ENCODE peak calls at places on chromosomes 5 and 9, in seven cellular contexts. W, X, U, R, F, M and Z are unnamed samples.

GRCh38 chr5:168254013-168254693 is 37.3 kb upstream of the WWC1 start:
- DNase-seq in W (no peak), X (no peak), U (no peak), R (no peak), F (no peak), M (no peak), Z (no peak)

GRCh38 chr5:90878081-90878480 is 319.5 kb downstream of the ADGRV1 start:
- DNase-seq in W (peak), X (no peak), U (no peak), R (no peak), F (no peak), M (no peak), Z (no peak)

GRCh38 chr5:2740051-2740848 is 11.2 kb downstream of the IRX2 start:
- DNase-seq in W (no peak), X (no peak), U (peak), R (peak), F (no peak), M (no peak), Z (no peak)

GRCh38 chr5:96662725-96663513 is 743 bp downstream of the CAST start:
- DNase-seq in W (peak), X (peak), U (peak), R (peak), F (peak), M (peak), Z (no peak)

GRCh38 chr5:142104491-142104890 is 4.1 kb upstream of the NDFIP1 start:
- DNase-seq in W (no peak), X (no peak), U (no peak), R (no peak), F (no peak), M (no peak), Z (no peak)

GRCh38 chr9:93108301-93109041 is 12.5 kb downstream of the CARD19 start:
- DNase-seq in W (no peak), X (peak), U (peak), R (no peak), F (no peak), M (no peak), Z (no peak)

GRCh38 chr5:179825655-179826182 is 5.0 kb downstream of the SQSTM1 start:
- DNase-seq in W (no peak), X (no peak), U (no peak), R (no peak), F (no peak), M (peak), Z (no peak)

GRCh38 chr5:156922207-156922792 is 40.7 kb downstream of the TIMD4 start:
- DNase-seq in W (no peak), X (no peak), U (no peak), R (no peak), F (no peak), M (no peak), Z (no peak)

GRCh38 chr5:2780421-2781171 is 29.1 kb upstream of the IRX2 start:
- DNase-seq in W (no peak), X (no peak), U (peak), R (peak), F (no peak), M (no peak), Z (no peak)

GRCh38 chr9:99003308-99003707 is 59.6 kb downstream of the COL15A1 start:
- DNase-seq in W (no peak), X (no peak), U (no peak), R (no peak), F (no peak), M (no peak), Z (no peak)

GRCh38 chr5:55860268-55860667 is 9.1 kb downstream of the IL31RA start:
- DNase-seq in W (no peak), X (no peak), U (no peak), R (no peak), F (no peak), M (no peak), Z (no peak)

GRCh38 chr9:91421022-91421765 is 2.4 kb downstream of the NFIL3 start:
- DNase-seq in W (peak), X (peak), U (peak), R (peak), F (peak), M (peak), Z (no peak)

GRCh38 chr5:1750469-1750868 is 49.2 kb downstream of the MRPL36 start:
- DNase-seq in W (no peak), X (peak), U (no peak), R (no peak), F (no peak), M (no peak), Z (no peak)

GRCh38 chr9:93676310-93677054 is 100.1 kb downstream of the PHF2 start:
- DNase-seq in W (no peak), X (peak), U (no peak), R (no peak), F (no peak), M (no peak), Z (no peak)

GRCh38 chr5:6225121-6225607 is 153.2 kb downstream of the MED10 start:
- DNase-seq in W (no peak), X (no peak), U (no peak), R (no peak), F (no peak), M (no peak), Z (no peak)

GRCh38 chr5:124285733-124286132 is 460.7 kb downstream of the ZNF608 start:
- DNase-seq in W (no peak), X (no peak), U (no peak), R (no peak), F (no peak), M (no peak), Z (no peak)

GRCh38 chr5:107873877-107874276 is 203.1 kb upstream of the EFNA5 start:
- DNase-seq in W (no peak), X (no peak), U (no peak), R (no peak), F (no peak), M (no peak), Z (no peak)

GRCh38 chr9:591292-591691 is 250.2 kb upstream of the DMRT1 start:
- DNase-seq in W (no peak), X (peak), U (peak), R (peak), F (no peak), M (peak), Z (no peak)

GRCh38 chr9:74277532-74277931 is 219.6 kb upstream of the RORB start:
- DNase-seq in W (no peak), X (no peak), U (no peak), R (no peak), F (no peak), M (no peak), Z (no peak)

GRCh38 chr9:33080534-33080933 is 4.1 kb upstream of the SMU1 start:
- DNase-seq in W (no peak), X (no peak), U (peak), R (no peak), F (no peak), M (no peak), Z (no peak)

GRCh38 chr5:61435368-61435767 is 103.3 kb downstream of the ZSWIM6 start:
- DNase-seq in W (no peak), X (no peak), U (no peak), R (no peak), F (no peak), M (no peak), Z (no peak)

GRCh38 chr9:104808030-104808614 is 44.2 kb downstream of the NIPSNAP3B start:
- DNase-seq in W (peak), X (no peak), U (peak), R (peak), F (peak), M (peak), Z (no peak)

GRCh38 chr9:78054180-78054579 is 22.6 kb upstream of the GNAQ start:
- DNase-seq in W (no peak), X (no peak), U (peak), R (no peak), F (no peak), M (no peak), Z (no peak)

GRCh38 chr5:168714046-168714445 is 134.9 kb upstream of the PANK3 start:
- DNase-seq in W (peak), X (no peak), U (peak), R (no peak), F (no peak), M (no peak), Z (no peak)

DNA sequence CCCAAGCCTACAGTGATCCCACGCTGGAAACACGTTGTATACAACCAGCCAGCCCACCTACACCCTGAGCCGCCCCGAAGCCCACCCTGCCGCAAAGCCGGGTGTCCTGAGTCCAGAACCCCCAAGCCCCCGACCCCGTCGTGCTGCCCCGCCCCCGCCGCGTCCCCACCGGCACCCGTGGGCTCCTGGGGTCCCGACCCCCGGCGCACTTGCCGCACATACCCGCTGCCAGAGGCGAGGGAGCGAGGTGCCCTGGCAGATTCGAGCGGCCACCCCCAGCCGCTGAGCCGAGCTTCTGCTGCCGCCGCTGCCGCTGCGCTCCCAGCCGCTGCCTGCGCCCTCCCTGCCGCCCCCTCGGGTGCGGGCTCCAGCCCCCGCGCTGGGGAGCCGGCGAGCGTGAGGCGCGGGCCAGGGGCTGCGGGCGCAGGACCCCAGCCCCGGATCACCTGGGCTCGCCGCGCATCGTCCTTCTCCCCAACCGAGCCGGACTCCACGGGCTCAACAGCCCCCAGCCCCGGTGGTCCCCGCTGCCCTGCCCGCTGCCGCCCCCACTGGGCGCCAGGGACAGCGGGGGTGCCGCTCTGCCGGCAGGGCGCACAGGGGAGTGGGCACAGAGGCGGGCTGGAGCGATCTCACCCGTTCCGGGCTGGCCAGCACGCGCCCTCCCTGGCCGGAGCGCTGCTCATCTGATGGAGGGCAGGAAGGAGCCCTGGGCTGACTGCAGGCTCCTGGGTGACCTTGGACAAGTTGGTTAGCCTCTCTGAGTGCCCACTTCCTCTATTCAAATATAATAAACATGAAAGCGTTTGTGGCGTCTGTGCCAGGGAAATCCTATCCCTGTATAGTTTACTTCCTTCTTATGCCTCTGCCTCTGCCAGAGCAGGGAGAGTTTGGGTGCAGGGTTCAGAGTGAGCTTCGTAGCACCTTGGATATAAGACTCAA is at the start of gene HTR4:
- DNase-seq in W (no peak), X (no peak), U (no peak), R (no peak), F (no peak), M (no peak), Z (no peak)
- H3K4me3 ChIP-seq in W (no peak), X (peak), U (no peak), R (no peak), F (no peak), M (no peak), Z (no peak)

GRCh38 chr5:110475529-110475928 is 250.9 kb downstream of the TMEM232 start:
- DNase-seq in W (no peak), X (no peak), U (no peak), R (no peak), F (no peak), M (no peak), Z (no peak)
- H3K4me3 ChIP-seq in W (no peak), X (no peak), U (no peak), R (no peak), F (no peak), M (no peak), Z (no peak)

GRCh38 chr5:33088176-33088575 is 352.6 kb upstream of the TARS1 start:
- DNase-seq in W (no peak), X (no peak), U (peak), R (no peak), F (no peak), M (no peak), Z (no peak)

GRCh38 chr5:33092719-33093118 is 348.0 kb upstream of the TARS1 start:
- DNase-seq in W (no peak), X (peak), U (no peak), R (no peak), F (no peak), M (no peak), Z (no peak)

GRCh38 chr5:33091571-33092363 is 349.0 kb upstream of the TARS1 start:
- DNase-seq in W (peak), X (no peak), U (peak), R (peak), F (no peak), M (no peak), Z (peak)
- H3K4me3 ChIP-seq in W (no peak), X (no peak), U (no peak), R (no peak), F (no peak), M (no peak), Z (no peak)

GRCh38 chr9:108444400-108445358 is 411.1 kb downstream of the ACTL7B start:
- DNase-seq in W (peak), X (no peak), U (peak), R (no peak), F (no peak), M (no peak), Z (peak)

GRCh38 chr9:108442604-108443277 is 413.0 kb downstream of the ACTL7B start:
- DNase-seq in W (peak), X (no peak), U (no peak), R (no peak), F (no peak), M (no peak), Z (no peak)

GRCh38 chr9:108445431-108446018 is 410.3 kb downstream of the ACTL7B start:
- DNase-seq in W (no peak), X (no peak), U (no peak), R (no peak), F (no peak), M (no peak), Z (no peak)

GRCh38 chr9:108443278-108443633 is 412.5 kb downstream of the ACTL7B start:
- DNase-seq in W (peak), X (no peak), U (no peak), R (no peak), F (no peak), M (no peak), Z (no peak)

GRCh38 chr9:108443741-108444140 is 412.0 kb downstream of the ACTL7B start:
- DNase-seq in W (peak), X (no peak), U (peak), R (no peak), F (no peak), M (no peak), Z (no peak)
- H3K4me3 ChIP-seq in W (peak), X (no peak), U (peak), R (no peak), F (no peak), M (no peak), Z (no peak)

GRCh38 chr9:31854187-31854586 is 530.3 kb upstream of the ACO1 start:
- DNase-seq in W (no peak), X (no peak), U (no peak), R (no peak), F (no peak), M (no peak), Z (no peak)
- H3K4me3 ChIP-seq in W (no peak), X (no peak), U (no peak), R (no peak), F (no peak), M (no peak), Z (no peak)

GRCh38 chr9:36987409-36987808 is 46.7 kb downstream of the PAX5 start:
- DNase-seq in W (no peak), X (no peak), U (no peak), R (no peak), F (no peak), M (no peak), Z (no peak)
- H3K4me3 ChIP-seq in W (no peak), X (no peak), U (no peak), R (no peak), F (no peak), M (no peak), Z (no peak)

GRCh38 chr9:115671236-115671770 is 482.3 kb upstream of the PAPPA start:
- DNase-seq in W (no peak), X (no peak), U (no peak), R (no peak), F (no peak), M (no peak), Z (no peak)

GRCh38 chr9:115674091-115674490 is 479.5 kb upstream of the PAPPA start:
- DNase-seq in W (no peak), X (no peak), U (no peak), R (no peak), F (no peak), M (no peak), Z (no peak)

GRCh38 chr9:115671911-115672310 is 481.7 kb upstream of the PAPPA start:
- DNase-seq in W (no peak), X (no peak), U (no peak), R (no peak), F (no peak), M (no peak), Z (no peak)

GRCh38 chr9:115673599-115673998 is 480.0 kb upstream of the PAPPA start:
- DNase-seq in W (peak), X (no peak), U (peak), R (no peak), F (no peak), M (no peak), Z (no peak)

GRCh38 chr9:115672477-115673316 is 480.9 kb upstream of the PAPPA start:
- DNase-seq in W (peak), X (no peak), U (peak), R (peak), F (peak), M (no peak), Z (peak)
- H3K4me3 ChIP-seq in W (peak), X (no peak), U (no peak), R (no peak), F (no peak), M (no peak), Z (no peak)

GRCh38 chr5:131252824-131253171 is 11.1 kb upstream of the CDC42SE2 start:
- DNase-seq in W (no peak), X (peak), U (no peak), R (no peak), F (peak), M (peak), Z (no peak)
- H3K4me3 ChIP-seq in W (no peak), X (no peak), U (no peak), R (no peak), F (no peak), M (no peak), Z (no peak)